ENCODE peak calls at places on chromosomes 11 and 22, in ten cellular contexts. L is tibial nerve; W is effector memory CD4-positive, alpha-beta T cell; Y is fibroblast of lung; D is tibial artery; F is HAP-1; K is NT2/D1; U is IMR-90; B is body of pancreas; E is neuronal stem cell. O is an unnamed sample. For H3K36me3, the result is how much of the 10 kb centered on the place peaks cover.

GRCh38 chr22:19823638-19824196 is 31.0 kb downstream of the GNB1L start:
- DNase-seq in L (no peak), W (no peak), Y (no peak), D (peak), F (no peak), K (no peak), U (no peak), B (no peak), E (no peak), O (no peak)

GRCh38 chr11:126352934-126353801 is 2.3 kb upstream of the ST3GAL4 start:
- DNase-seq in L (no peak), W (no peak), Y (peak), D (no peak), F (peak), K (no peak), U (peak), B (no peak), E (no peak), O (no peak)

GRCh38 chr11:14350716-14351238 is 8.2 kb downstream of the RRAS2 start:
- DNase-seq in L (no peak), W (no peak), Y (no peak), D (no peak), F (no peak), K (no peak), U (peak), B (no peak), E (no peak), O (no peak)

GRCh38 chr11:208917-209260 is 1.4 kb downstream of the RIC8A start:
- DNase-seq in L (no peak), W (no peak), Y (no peak), D (no peak), F (no peak), K (no peak), U (no peak), B (peak), E (no peak), O (no peak)

GRCh38 chr11:34302046-34302921 is 55.5 kb downstream of the ABTB2 start:
- DNase-seq in L (no peak), W (no peak), Y (peak), D (no peak), F (no peak), K (no peak), U (peak), B (no peak), E (no peak), O (no peak)

GRCh38 chr11:85118151-85118550 is 509.0 kb downstream of the DLG2 start:
- DNase-seq in L (no peak), W (no peak), Y (no peak), D (no peak), F (peak), K (peak), U (peak), B (no peak), E (no peak), O (no peak)

GRCh38 chr11:1171985-1172728 is 14.4 kb downstream of the MUC5AC start:
- DNase-seq in L (no peak), W (no peak), Y (no peak), D (no peak), F (no peak), K (no peak), U (no peak), B (no peak), E (no peak), O (no peak)

GRCh38 chr22:25475554-25476022 is 88.9 kb upstream of the GRK3 start:
- DNase-seq in L (no peak), W (no peak), Y (peak), D (no peak), F (peak), K (no peak), U (peak), B (no peak), E (no peak), O (peak)

GRCh38 chr11:97956904-97957303 is 1063.8 kb upstream of the CNTN5 start:
- DNase-seq in L (no peak), W (no peak), Y (no peak), D (no peak), F (no peak), K (no peak), U (no peak), B (no peak), E (no peak), O (no peak)

GRCh38 chr11:63146586-63146985 is 2.6 kb upstream of the SLC22A24 start:
- DNase-seq in L (no peak), W (no peak), Y (no peak), D (no peak), F (no peak), K (no peak), U (no peak), B (no peak), E (no peak), O (no peak)

GRCh38 chr11:104001474-104001873 is 35.0 kb upstream of the DDI1 start:
- DNase-seq in L (no peak), W (no peak), Y (peak), D (no peak), F (no peak), K (no peak), U (peak), B (no peak), E (no peak), O (no peak)

DNA sequence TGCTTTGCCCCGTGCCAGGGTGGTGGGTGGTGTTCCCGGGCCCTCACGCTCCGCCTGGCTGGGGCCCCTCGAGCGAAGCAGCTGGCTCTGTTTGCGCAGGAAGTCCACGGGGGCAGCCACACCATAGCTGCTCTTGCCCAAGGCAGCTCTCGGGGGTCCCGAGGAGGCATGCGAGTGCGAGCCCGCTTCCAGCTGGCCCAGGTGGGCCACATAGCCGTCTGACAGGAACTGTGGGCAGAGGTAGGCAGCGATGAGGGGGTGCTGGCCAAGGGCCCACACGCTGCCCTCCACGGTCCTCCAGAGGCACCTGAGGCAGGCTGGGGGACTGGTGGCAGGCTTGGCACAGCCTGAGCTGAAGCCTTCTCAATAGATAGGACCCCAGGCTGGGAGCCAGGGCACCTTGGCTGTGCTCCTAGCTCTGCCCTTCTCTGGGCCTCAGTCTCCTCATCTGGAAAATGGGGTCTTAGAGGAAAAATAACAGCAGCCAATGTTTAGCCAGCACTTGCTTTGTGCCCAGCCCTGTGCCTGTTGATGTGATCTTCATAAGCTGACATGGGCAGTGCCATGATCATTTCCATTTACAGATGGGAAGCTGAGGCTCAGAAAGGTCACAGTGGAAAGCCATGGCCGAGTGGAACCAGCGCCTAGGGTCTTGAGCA is 9.4 kb downstream of the AIP start:
- DNase-seq in L (no peak), W (no peak), Y (no peak), D (no peak), F (no peak), K (no peak), U (no peak), B (no peak), E (no peak), O (no peak)
- H3K36me3 ChIP-seq in L (under half), W (half or more), Y (under half), D (under half), F (under half), K (half or more), U (half or more), B (under half), E (half or more), O (under half)

GRCh38 chr22:37750596-37751162 is 53.8 kb downstream of the TRIOBP start:
- DNase-seq in L (no peak), W (no peak), Y (no peak), D (no peak), F (no peak), K (no peak), U (no peak), B (no peak), E (no peak), O (no peak)

GRCh38 chr22:37751449-37752188 is 54.8 kb downstream of the TRIOBP start:
- DNase-seq in L (no peak), W (no peak), Y (no peak), D (no peak), F (no peak), K (no peak), U (no peak), B (no peak), E (no peak), O (no peak)

GRCh38 chr22:37753746-37754145 is 54.0 kb upstream of the GCAT start:
- DNase-seq in L (no peak), W (no peak), Y (peak), D (no peak), F (no peak), K (no peak), U (peak), B (peak), E (no peak), O (no peak)

GRCh38 chr22:37749831-37750595 is 53.2 kb downstream of the TRIOBP start:
- DNase-seq in L (no peak), W (no peak), Y (peak), D (no peak), F (no peak), K (no peak), U (peak), B (no peak), E (no peak), O (peak)

GRCh38 chr22:37752189-37753061 is 55.3 kb upstream of the GCAT start:
- DNase-seq in L (peak), W (no peak), Y (peak), D (peak), F (no peak), K (no peak), U (peak), B (peak), E (peak), O (peak)
- H3K36me3 ChIP-seq in L (under half), W (under half), Y (under half), D (under half), F (under half), K (under half), U (under half), B (under half), E (half or more), O (under half)

GRCh38 chr22:43988960-43989359 is 33.7 kb downstream of the SAMM50 start:
- DNase-seq in L (no peak), W (no peak), Y (no peak), D (peak), F (no peak), K (no peak), U (no peak), B (no peak), E (no peak), O (no peak)

GRCh38 chr22:43985532-43985931 is 30.3 kb downstream of the SAMM50 start:
- DNase-seq in L (no peak), W (no peak), Y (no peak), D (no peak), F (no peak), K (no peak), U (no peak), B (no peak), E (no peak), O (no peak)

GRCh38 chr22:43991316-43992020 is 32.6 kb upstream of the PARVB start:
- DNase-seq in L (no peak), W (no peak), Y (no peak), D (no peak), F (no peak), K (no peak), U (no peak), B (no peak), E (no peak), O (no peak)

GRCh38 chr22:43990044-43990443 is 34.1 kb upstream of the PARVB start:
- DNase-seq in L (no peak), W (no peak), Y (no peak), D (no peak), F (no peak), K (no peak), U (no peak), B (no peak), E (no peak), O (no peak)

GRCh38 chr22:43988116-43988817 is 33.0 kb downstream of the SAMM50 start:
- DNase-seq in L (no peak), W (no peak), Y (no peak), D (peak), F (no peak), K (no peak), U (no peak), B (no peak), E (no peak), O (no peak)
- H3K36me3 ChIP-seq in L (under half), W (half or more), Y (under half), D (half or more), F (under half), K (half or more), U (half or more), B (under half), E (half or more), O (under half)

GRCh38 chr11:123041185-123041584 is 20.8 kb downstream of the HSPA8 start:
- DNase-seq in L (no peak), W (no peak), Y (no peak), D (no peak), F (no peak), K (no peak), U (no peak), B (no peak), E (no peak), O (no peak)

GRCh38 chr11:123033895-123034294 is 28.0 kb downstream of the HSPA8 start:
- DNase-seq in L (no peak), W (no peak), Y (no peak), D (no peak), F (peak), K (no peak), U (no peak), B (no peak), E (no peak), O (no peak)

GRCh38 chr11:123030517-123030916 is 31.4 kb downstream of the HSPA8 start:
- DNase-seq in L (no peak), W (no peak), Y (no peak), D (peak), F (no peak), K (no peak), U (no peak), B (no peak), E (no peak), O (no peak)

GRCh38 chr11:123034587-123034986 is 27.3 kb downstream of the HSPA8 start:
- DNase-seq in L (no peak), W (no peak), Y (no peak), D (no peak), F (no peak), K (no peak), U (no peak), B (no peak), E (no peak), O (no peak)

GRCh38 chr11:123035831-123036230 is 26.1 kb downstream of the HSPA8 start:
- DNase-seq in L (no peak), W (no peak), Y (no peak), D (peak), F (no peak), K (no peak), U (no peak), B (no peak), E (no peak), O (no peak)
- H3K36me3 ChIP-seq in L (under half), W (under half), Y (under half), D (under half), F (under half), K (under half), U (under half), B (under half), E (under half), O (under half)

GRCh38 chr11:44595006-44595405 is 29.5 kb downstream of the CD82 start:
- DNase-seq in L (no peak), W (no peak), Y (no peak), D (no peak), F (no peak), K (no peak), U (no peak), B (no peak), E (no peak), O (no peak)
- H3K36me3 ChIP-seq in L (under half), W (under half), Y (under half), D (under half), F (under half), K (under half), U (under half), B (under half), E (under half), O (under half)